ENCODE peak calls at places on chromosomes 3 and 15, in four cellular contexts. R is WTC11, U is A549, B is HepG2. H is an unnamed sample.

GRCh38 chr3:53811143-53811915 is 34.9 kb downstream of the CHDH start:
- DNase-seq in B (no peak), R (no peak), U (no peak), H (no peak)

GRCh38 chr3:170977911-170978310 is 48.6 kb downstream of the SLC2A2 start:
- DNase-seq in R (no peak), U (peak), B (no peak), H (no peak)

GRCh38 chr15:37788330-37788729 is 146.1 kb upstream of the TMCO5A start:
- DNase-seq in B (no peak), U (no peak), R (no peak), H (no peak)

GRCh38 chr15:82850731-82851130 is 41.3 kb downstream of the WHAMM start:
- DNase-seq in B (no peak), U (no peak), R (no peak), H (no peak)

GRCh38 chr15:57427367-57427821 is 51.1 kb downstream of the CGNL1 start:
- DNase-seq in R (peak), B (peak), U (peak), H (no peak)

GRCh38 chr3:27712136-27713065 is 9.7 kb downstream of the EOMES start:
- DNase-seq in B (peak), U (peak), R (peak), H (peak)

GRCh38 chr3:143418391-143418790 is 298.8 kb downstream of the CHST2 start:
- DNase-seq in B (no peak), U (no peak), R (no peak), H (no peak)

GRCh38 chr3:62013931-62014330 is 359.4 kb downstream of the FEZF2 start:
- DNase-seq in U (no peak), R (no peak), B (no peak), H (no peak)

GRCh38 chr15:94230886-94231727 is at the start of gene MCTP2:
- DNase-seq in B (peak), U (peak), R (peak), H (no peak)

GRCh38 chr3:171953300-171954022 is 85.9 kb upstream of the FNDC3B start:
- DNase-seq in U (no peak), R (no peak), B (peak), H (no peak)

GRCh38 chr3:11548721-11549131 is 95.0 kb downstream of the VGLL4 start:
- DNase-seq in R (no peak), B (no peak), U (no peak), H (no peak)

GRCh38 chr3:185279582-185280138 is 25.8 kb upstream of the EHHADH start:
- DNase-seq in U (no peak), R (no peak), B (no peak), H (no peak)

GRCh38 chr15:91852741-91853500 is 587 bp upstream of the SLCO3A1 start:
- DNase-seq in B (peak), R (peak), U (peak), H (peak)

GRCh38 chr3:42670051-42670576 is 15.2 kb upstream of the KLHL40 start:
- DNase-seq in R (no peak), B (no peak), U (no peak), H (no peak)

GRCh38 chr3:13348100-13348499 is 72.0 kb downstream of the NUP210 start:
- DNase-seq in U (no peak), R (no peak), B (no peak), H (no peak)

GRCh38 chr3:13347390-13347966 is 72.6 kb downstream of the NUP210 start:
- DNase-seq in R (peak), B (no peak), U (no peak), H (no peak)

GRCh38 chr3:13345772-13346171 is 74.3 kb downstream of the NUP210 start:
- DNase-seq in R (no peak), B (no peak), U (no peak), H (no peak)

GRCh38 chr3:13345284-13345683 is 74.8 kb downstream of the NUP210 start:
- DNase-seq in U (no peak), B (no peak), R (no peak), H (no peak)

DNA sequence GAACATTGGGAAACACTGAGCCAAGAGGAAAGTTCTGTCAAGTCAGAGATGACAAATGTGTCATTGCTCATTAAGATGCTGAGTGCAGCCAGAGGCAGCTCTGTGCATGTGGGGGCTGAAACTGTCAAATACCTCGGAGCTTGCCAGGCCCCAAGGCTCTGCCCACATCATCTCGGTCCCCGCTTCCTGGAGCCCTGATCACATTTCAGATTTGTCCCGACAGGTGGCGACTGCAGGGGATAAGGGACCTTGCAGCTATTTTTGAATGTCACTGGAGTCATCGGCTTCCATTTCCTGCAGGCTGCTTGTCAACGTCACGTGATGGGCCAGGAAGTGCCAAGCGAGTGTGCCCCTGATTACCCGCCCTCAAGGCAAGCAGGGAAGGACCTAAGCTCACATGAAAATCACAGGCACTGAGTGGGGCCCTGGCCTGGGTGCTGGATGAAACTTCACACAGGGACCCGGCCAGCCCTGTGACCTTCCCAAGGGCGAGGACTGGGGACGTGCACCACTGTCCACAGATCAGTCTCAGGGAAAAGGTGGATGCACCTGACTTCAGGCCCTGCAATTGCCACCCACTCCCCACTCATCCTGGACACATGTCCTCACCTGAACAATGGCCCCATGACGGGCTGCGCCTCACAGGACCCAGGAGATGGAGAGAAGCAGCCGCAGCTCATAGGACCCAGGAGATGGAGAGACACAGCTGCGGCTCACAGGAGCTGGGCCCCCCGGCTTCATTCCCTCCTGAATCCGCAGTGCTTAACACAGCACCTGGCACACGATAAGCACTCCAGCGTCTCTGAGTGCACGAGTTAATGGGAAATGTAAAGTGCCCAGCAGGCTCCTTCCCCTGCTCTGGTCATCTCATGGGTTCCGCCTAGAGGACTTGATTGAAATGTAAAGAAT is 73.4 kb downstream of the NUP210 start:
- DNase-seq in B (no peak), U (no peak), R (peak), H (no peak)
- TF ChIP-seq HMGXB4 in B (no peak), U (no peak), R (peak), H (no peak)

DNA sequence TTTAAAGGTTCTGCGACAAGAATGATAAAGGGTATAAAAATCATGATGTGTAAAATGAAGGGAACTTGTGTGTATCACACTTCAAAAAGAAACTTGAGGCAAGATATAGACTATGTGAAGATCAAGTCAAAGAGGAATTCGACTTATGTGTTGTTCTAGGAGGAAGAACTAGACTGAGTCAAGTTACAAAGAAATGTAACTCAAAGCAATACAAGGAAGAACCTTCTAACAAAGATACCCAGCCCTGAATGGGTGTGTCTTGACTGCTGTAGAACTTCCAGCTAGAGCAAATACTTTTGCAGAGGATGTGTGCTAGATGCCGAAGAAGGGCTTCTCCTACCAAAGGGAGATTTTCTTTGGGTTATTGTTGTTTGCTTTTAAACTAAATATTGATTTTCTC is 2.4 kb downstream of the SLC49A4 start:
- DNase-seq in U (peak), R (no peak), B (no peak), H (no peak)
- TF ChIP-seq HMGXB4 in U (no peak), R (no peak), B (no peak), H (no peak)

DNA sequence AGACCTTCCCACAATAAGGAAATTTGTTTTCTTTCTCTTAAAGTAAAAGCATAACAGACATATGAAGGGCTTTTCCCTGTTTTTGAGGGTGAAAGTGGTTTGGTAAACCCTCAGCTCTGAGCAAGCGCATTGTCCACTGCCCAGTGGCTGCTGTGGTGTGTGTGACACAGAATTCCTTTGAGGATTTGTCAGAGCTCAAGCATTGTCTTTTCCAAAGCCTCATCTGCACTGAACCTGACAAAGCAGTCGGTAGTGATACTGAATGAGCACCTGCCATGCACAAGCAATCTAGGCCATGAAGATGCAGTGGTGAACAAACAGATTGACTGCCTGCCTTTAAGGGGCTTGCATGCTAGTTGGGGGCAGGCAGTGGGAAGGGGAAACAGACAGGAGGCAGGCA is 128.3 kb downstream of the PLCL2 start:
- DNase-seq in B (no peak), R (no peak), U (no peak), H (no peak)
- TF ChIP-seq HMGXB4 in B (no peak), R (no peak), U (no peak), H (no peak)

DNA sequence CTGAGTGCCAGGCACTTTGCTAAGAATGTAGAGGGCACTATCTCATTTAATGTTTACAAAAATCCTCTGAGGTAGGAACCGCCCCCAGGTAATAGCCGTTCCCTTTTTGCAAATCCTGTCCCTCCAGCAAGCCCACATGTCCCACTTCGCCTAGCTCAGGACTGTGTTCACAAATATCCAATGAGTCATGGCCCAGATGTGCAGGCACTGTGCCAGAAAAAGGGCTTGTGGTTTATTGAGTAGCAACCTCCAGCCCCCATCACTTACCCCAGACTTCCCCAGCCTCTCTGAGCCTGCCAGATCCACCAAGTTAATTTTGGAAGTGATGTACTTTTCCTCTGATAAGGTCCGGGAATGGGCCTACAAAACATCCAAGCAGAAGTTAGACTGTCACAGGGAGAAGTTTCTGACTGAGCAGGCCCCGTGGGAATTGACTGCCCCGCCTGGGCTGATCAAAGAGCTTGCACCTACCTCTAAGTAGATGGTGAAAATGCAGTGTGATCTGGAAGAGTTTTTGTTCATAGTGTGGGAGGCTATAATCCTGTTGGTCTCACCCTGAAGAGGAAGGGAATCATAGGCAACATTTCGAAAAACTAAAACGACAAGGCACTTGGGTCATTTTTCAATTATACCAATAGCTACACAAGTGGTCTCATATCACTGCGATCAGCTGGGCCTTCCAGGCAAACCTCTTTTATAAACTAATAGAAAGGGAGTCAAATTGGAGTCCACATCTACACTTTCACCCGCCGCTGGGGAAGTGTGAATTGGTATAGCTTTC is 15.7 kb downstream of the KIF9 start:
- DNase-seq in R (no peak), B (peak), U (peak), H (peak)
- TF ChIP-seq HMGXB4 in R (no peak), B (no peak), U (no peak), H (no peak)

H was measured in K562.